ENCODE peak calls at places on chromosomes 7 and 10, in ten cellular contexts. T is NCI-H748 treated with DMSO at 0.1 percent for 48 hours; O is stimulated activated CD4-positive, alpha-beta T cell treated with anti-CD3 and anti-CD28 coated beads, Interleukin-2, amount 100 ng/mL, for 48 hours; J is CD4-positive, alpha-beta T cell; U is BJ; Q is NCI-H1417; F is M059J; K is T follicular helper cell; X is activated CD4-positive, alpha-beta T cell treated with anti-CD3 and anti-CD28 coated beads for 24 hours; R is CD8-positive, alpha-beta T cell. I is an unnamed sample.

GRCh38 chr10:85864866-85865526 is 501.6 kb downstream of the GRID1 start:
- DNase-seq in T (no peak), O (no peak), J (no peak), U (no peak), Q (no peak), F (no peak), K (no peak), X (no peak), R (no peak), I (no peak)

GRCh38 chr7:55206235-55207029 is 158.7 kb upstream of the LANCL2 start:
- DNase-seq in T (no peak), O (no peak), J (no peak), U (no peak), Q (no peak), F (peak; percentile 32), K (no peak), X (no peak), R (no peak), I (no peak)

GRCh38 chr10:95214369-95214768 is 20.3 kb downstream of the ACSM6 start:
- DNase-seq in T (no peak), O (no peak), J (no peak), U (no peak), Q (no peak), F (peak; percentile 78), K (no peak), X (no peak), R (no peak), I (no peak)

GRCh38 chr7:75531359-75531821 is 39.3 kb downstream of the SPDYE5 start:
- DNase-seq in T (no peak), O (no peak), J (no peak), U (no peak), Q (no peak), F (peak; percentile 77), K (no peak), X (no peak), R (no peak), I (no peak)

GRCh38 chr7:75646551-75647102 is 92.1 kb downstream of the HIP1 start:
- DNase-seq in T (no peak), O (no peak), J (no peak), U (no peak), Q (no peak), F (no peak), K (no peak), X (no peak), R (no peak), I (no peak)

GRCh38 chr10:25561761-25562160 is 372.3 kb upstream of the MYO3A start:
- DNase-seq in T (no peak), O (no peak), J (no peak), U (no peak), Q (no peak), F (no peak), K (no peak), X (no peak), R (no peak), I (no peak)

GRCh38 chr10:14023612-14024348 is 306.9 kb downstream of the FRMD4A start:
- DNase-seq in T (no peak), O (no peak), J (no peak), U (no peak), Q (no peak), F (peak; percentile 65), K (no peak), X (no peak), R (no peak), I (no peak)

GRCh38 chr7:69599879-69600764 is 1.8 kb downstream of the AUTS2 start:
- DNase-seq in T (no peak), O (no peak), J (no peak), U (no peak), Q (no peak), F (no peak), K (no peak), X (no peak), R (no peak), I (no peak)

GRCh38 chr7:16684935-16685334 is 39.0 kb downstream of the BZW2 start:
- DNase-seq in T (no peak), O (no peak), J (no peak), U (no peak), Q (no peak), F (peak; percentile 15), K (no peak), X (no peak), R (no peak), I (no peak)

GRCh38 chr7:37211097-37211496 is 237.6 kb downstream of the ELMO1 start:
- DNase-seq in T (no peak), O (no peak), J (no peak), U (peak; percentile 35), Q (no peak), F (peak; percentile 22), K (no peak), X (no peak), R (no peak), I (no peak)

GRCh38 chr10:109592391-109592790 is 330.9 kb downstream of the XPNPEP1 start:
- DNase-seq in T (no peak), O (no peak), J (no peak), U (no peak), Q (no peak), F (peak; percentile 11), K (no peak), X (no peak), R (no peak), I (no peak)

GRCh38 chr10:112327678-112328077 is 44.5 kb downstream of the TECTB start:
- DNase-seq in T (no peak), O (no peak), J (no peak), U (no peak), Q (no peak), F (no peak), K (no peak), X (no peak), R (no peak), I (no peak)

GRCh38 chr7:133775201-133775600 is 351.9 kb upstream of the LRGUK start:
- DNase-seq in T (no peak), O (no peak), J (no peak), U (no peak), Q (peak; percentile 62), F (no peak), K (no peak), X (no peak), R (no peak), I (no peak)

GRCh38 chr7:37311282-37311868 is 137.3 kb downstream of the ELMO1 start:
- DNase-seq in T (no peak), O (peak; percentile 7), J (peak; percentile 6), U (no peak), Q (no peak), F (peak; percentile 81), K (peak; percentile 18), X (peak; percentile 2), R (no peak), I (no peak)

GRCh38 chr7:45000096-45001032 is at the start of gene CCM2:
- DNase-seq in T (peak; percentile 27), O (no peak), J (no peak), U (no peak), Q (no peak), F (peak; percentile 60), K (no peak), X (no peak), R (no peak), I (no peak)

GRCh38 chr7:133491846-133492652 is 239.2 kb downstream of the EXOC4 start:
- DNase-seq in T (no peak), O (no peak), J (no peak), U (peak; percentile 69), Q (no peak), F (peak; percentile 85), K (no peak), X (no peak), R (no peak), I (no peak)

GRCh38 chr10:1109795-1110673 is 53.8 kb downstream of the WDR37 start:
- DNase-seq in T (peak; percentile 25), O (peak; percentile 69), J (peak; percentile 73), U (peak; percentile 42), Q (peak; percentile 33), F (peak; percentile 74), K (peak; percentile 63), X (peak; percentile 69), R (peak; percentile 79), I (peak; percentile 37)

GRCh38 chr10:130341325-130341724 is 205.1 kb downstream of the GLRX3 start:
- DNase-seq in T (peak; percentile 31), O (peak; percentile 3), J (no peak), U (no peak), Q (peak; percentile 54), F (no peak), K (no peak), X (no peak), R (no peak), I (no peak)

GRCh38 chr10:118523775-118524174 is 71.7 kb downstream of the PRLHR start:
- DNase-seq in T (no peak), O (no peak), J (no peak), U (no peak), Q (no peak), F (peak; percentile 31), K (no peak), X (no peak), R (no peak), I (no peak)

GRCh38 chr7:93914581-93915066 is 6.9 kb upstream of the GNG11 start:
- DNase-seq in T (no peak), O (no peak), J (no peak), U (no peak), Q (no peak), F (peak; percentile 90), K (no peak), X (no peak), R (no peak), I (no peak)

GRCh38 chr7:9102846-9103245 is 669.4 kb downstream of the NXPH1 start:
- DNase-seq in T (no peak), O (no peak), J (no peak), U (no peak), Q (no peak), F (no peak), K (no peak), X (no peak), R (no peak), I (no peak)

GRCh38 chr10:88113657-88114272 is 250.3 kb downstream of the PTEN start:
- DNase-seq in T (no peak), O (no peak), J (no peak), U (no peak), Q (no peak), F (no peak), K (no peak), X (no peak), R (no peak), I (no peak)

GRCh38 chr10:42961156-42961589 is 115.7 kb upstream of the RET start:
- DNase-seq in T (no peak), O (no peak), J (no peak), U (no peak), Q (no peak), F (no peak), K (no peak), X (no peak), R (no peak), I (no peak)

GRCh38 chr10:17836917-17837316 is 27.8 kb downstream of the MRC1 start:
- DNase-seq in T (no peak), O (no peak), J (no peak), U (no peak), Q (no peak), F (peak; percentile 82), K (no peak), X (no peak), R (no peak), I (no peak)

I was measured in activated CD8-positive, alpha-beta memory T cell treated with anti-CD3 and anti-CD28 coated beads for 48 hours.